ENCODE peak calls at places on chromosomes 6 and 20, in eight cellular contexts. V, Y, S, H, P, M, C and O are unnamed samples.

GRCh38 chr6:68572525-68572924 is 62.6 kb upstream of the ADGRB3 start:
- DNase-seq in V (no peak), Y (peak), S (peak), H (peak), P (no peak), M (peak), C (peak), O (no peak)

GRCh38 chr6:139028242-139028657 is 295 bp upstream of the ABRACL start:
- DNase-seq in V (no peak), Y (no peak), S (peak), H (no peak), P (no peak), M (peak), C (no peak), O (no peak)

GRCh38 chr6:123189805-123190204 is 193.8 kb downstream of the CLVS2 start:
- DNase-seq in V (no peak), Y (no peak), S (no peak), H (no peak), P (no peak), M (no peak), C (no peak), O (no peak)

GRCh38 chr6:157764346-157765068 is 58.5 kb upstream of the SNX9 start:
- DNase-seq in V (peak), Y (peak), S (peak), H (peak), P (peak), M (peak), C (peak), O (peak)

GRCh38 chr20:35615667-35616464 is at the start of gene SPAG4:
- DNase-seq in V (peak), Y (peak), S (no peak), H (peak), P (peak), M (no peak), C (peak), O (no peak)

GRCh38 chr6:97133071-97133470 is 149.9 kb downstream of the MMS22L start:
- DNase-seq in V (no peak), Y (peak), S (no peak), H (no peak), P (no peak), M (no peak), C (peak), O (no peak)

GRCh38 chr6:45310118-45310788 is 17.9 kb upstream of the RUNX2 start:
- DNase-seq in V (no peak), Y (no peak), S (no peak), H (no peak), P (no peak), M (no peak), C (no peak), O (no peak)

GRCh38 chr6:163648868-163649267 is 234.3 kb downstream of the QKI start:
- DNase-seq in V (no peak), Y (no peak), S (no peak), H (no peak), P (no peak), M (no peak), C (no peak), O (no peak)

GRCh38 chr20:58550661-58551060 is 35.5 kb upstream of the APCDD1L start:
- DNase-seq in V (no peak), Y (peak), S (no peak), H (peak), P (no peak), M (no peak), C (no peak), O (peak)

GRCh38 chr6:121522771-121523386 is 87.4 kb downstream of the GJA1 start:
- DNase-seq in V (no peak), Y (peak), S (no peak), H (no peak), P (no peak), M (no peak), C (no peak), O (no peak)

GRCh38 chr20:10002871-10003270 is 31.9 kb upstream of the ANKEF1 start:
- DNase-seq in V (no peak), Y (no peak), S (no peak), H (no peak), P (no peak), M (no peak), C (no peak), O (no peak)

GRCh38 chr6:18226451-18226850 is 37.9 kb downstream of the DEK start:
- DNase-seq in V (no peak), Y (peak), S (no peak), H (peak), P (no peak), M (no peak), C (no peak), O (peak)

GRCh38 chr20:35984382-35984781 is 16.0 kb downstream of the CNBD2 start:
- DNase-seq in V (no peak), Y (no peak), S (no peak), H (no peak), P (no peak), M (no peak), C (no peak), O (no peak)

DNA sequence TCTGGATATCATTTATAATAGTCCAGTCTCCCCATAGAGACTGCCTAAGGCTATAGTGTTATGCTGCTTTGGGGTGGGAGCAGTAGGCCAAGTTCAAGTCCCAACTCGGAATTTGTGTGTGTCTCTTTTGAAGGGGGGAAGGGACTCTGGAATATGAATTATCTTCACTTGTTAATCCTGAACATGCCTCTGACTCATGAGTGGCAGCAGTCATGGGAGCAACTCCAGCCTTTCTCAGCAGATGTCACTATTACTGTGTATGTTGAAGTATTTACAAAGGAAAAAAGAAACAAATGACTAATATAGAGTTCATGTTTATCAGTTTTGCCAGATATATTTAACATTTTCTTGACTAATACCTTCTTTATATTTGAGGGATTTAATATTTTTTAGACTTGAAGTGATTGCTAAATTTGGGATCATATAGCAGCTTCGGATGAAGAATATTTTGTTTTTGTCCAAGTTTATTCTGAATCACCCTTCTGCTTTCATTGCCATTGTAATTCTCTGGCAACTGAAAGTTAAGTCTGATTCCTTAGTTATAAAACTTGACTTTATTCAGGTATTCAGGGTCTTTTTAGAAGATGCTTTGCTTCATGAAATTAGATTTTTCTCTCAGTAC is 23.4 kb downstream of the FAM217A start:
- DNase-seq in V (peak), Y (peak), S (no peak), H (peak), P (no peak), M (no peak), C (no peak), O (peak)
- TF ChIP-seq CTCF in V (no peak), Y (peak), S (peak), H (peak), P (peak), M (peak), C (peak), O (peak)

GRCh38 chr20:3408251-3408637 is 775 bp upstream of the DNAAF9 start:
- DNase-seq in V (no peak), Y (no peak), S (no peak), H (no peak), P (no peak), M (no peak), C (no peak), O (no peak)

GRCh38 chr20:3407426-3408250 is at the start of gene DNAAF9:
- DNase-seq in V (peak), Y (peak), S (peak), H (peak), P (peak), M (no peak), C (peak), O (no peak)

GRCh38 chr20:3405696-3406358 is 1.6 kb downstream of the DNAAF9 start:
- DNase-seq in V (no peak), Y (no peak), S (no peak), H (no peak), P (no peak), M (no peak), C (no peak), O (no peak)

GRCh38 chr20:3405139-3405538 is 2.3 kb downstream of the DNAAF9 start:
- DNase-seq in V (no peak), Y (no peak), S (no peak), H (no peak), P (no peak), M (no peak), C (peak), O (no peak)

GRCh38 chr20:3406481-3407425 is 716 bp downstream of the DNAAF9 start:
- DNase-seq in V (peak), Y (peak), S (peak), H (no peak), P (peak), M (no peak), C (peak), O (peak)
- H3K4me3 ChIP-seq in V (peak), Y (peak), S (peak), H (peak), P (peak), M (peak), C (peak), O (peak)

GRCh38 chr6:135633573-135633972 is 136.0 kb upstream of the AHI1 start:
- DNase-seq in V (no peak), Y (no peak), S (no peak), H (no peak), P (no peak), M (no peak), C (no peak), O (no peak)

GRCh38 chr6:135640048-135640447 is 142.5 kb upstream of the AHI1 start:
- DNase-seq in V (no peak), Y (no peak), S (no peak), H (no peak), P (no peak), M (no peak), C (no peak), O (no peak)

GRCh38 chr6:135640449-135641111 is 143.0 kb upstream of the AHI1 start:
- DNase-seq in V (no peak), Y (peak), S (no peak), H (no peak), P (no peak), M (no peak), C (no peak), O (no peak)

GRCh38 chr6:135638108-135638507 is 140.6 kb upstream of the AHI1 start:
- DNase-seq in V (no peak), Y (no peak), S (no peak), H (no peak), P (no peak), M (no peak), C (no peak), O (no peak)

DNA sequence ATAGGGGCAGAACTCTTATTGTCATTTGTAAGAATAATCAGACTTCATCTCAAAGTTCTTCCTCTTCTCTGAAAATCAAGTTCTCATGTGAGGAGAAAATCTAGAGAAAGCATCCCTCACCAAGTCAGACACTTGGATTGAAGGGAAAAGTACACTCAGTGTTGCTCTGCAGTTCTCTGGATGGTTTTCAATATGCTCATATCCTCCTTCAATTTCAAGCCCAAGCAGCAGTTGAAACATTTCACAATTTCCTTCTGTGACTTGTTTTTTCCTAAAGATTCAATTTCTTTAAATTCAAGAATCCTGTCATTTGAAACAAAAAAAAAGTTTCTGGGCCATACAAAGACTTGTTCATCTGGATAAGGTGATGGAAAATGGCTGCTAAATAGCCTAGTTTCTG is 140.2 kb upstream of the AHI1 start:
- DNase-seq in V (no peak), Y (peak), S (no peak), H (no peak), P (no peak), M (no peak), C (no peak), O (no peak)
- TF ChIP-seq CTCF in V (no peak), Y (no peak), S (no peak), H (no peak), P (no peak), M (no peak), C (no peak), O (no peak)

GRCh38 chr20:3614509-3614908 is 48.7 kb downstream of the GFRA4 start:
- DNase-seq in V (no peak), Y (no peak), S (no peak), H (no peak), P (no peak), M (no peak), C (no peak), O (no peak)
- H3K4me3 ChIP-seq in V (no peak), Y (no peak), S (no peak), H (no peak), P (no peak), M (no peak), C (no peak), O (no peak)

DNA sequence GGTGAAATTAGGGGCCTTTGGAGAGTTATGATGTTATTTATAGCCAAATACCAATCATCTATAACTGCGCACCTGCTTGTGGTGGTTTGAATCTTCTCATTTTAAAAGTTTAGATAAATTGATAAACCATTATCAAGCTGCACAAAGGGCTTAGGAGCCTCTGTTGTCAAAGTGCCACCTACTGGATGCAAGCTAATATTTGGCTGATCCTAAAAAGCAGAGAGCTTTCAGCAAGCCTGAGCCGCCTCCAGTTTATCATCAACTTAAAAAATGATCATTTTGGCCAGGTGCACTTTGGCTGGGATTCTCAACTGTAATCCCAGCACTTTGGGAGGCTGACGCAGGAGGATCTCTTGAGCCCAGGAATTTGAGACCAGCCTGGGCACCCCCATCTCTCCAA is 58.5 kb upstream of the ATXN1 start:
- DNase-seq in V (no peak), Y (peak), S (peak), H (no peak), P (no peak), M (no peak), C (no peak), O (no peak)
- TF ChIP-seq CTCF in V (no peak), Y (peak), S (peak), H (peak), P (peak), M (peak), C (peak), O (peak)

DNA sequence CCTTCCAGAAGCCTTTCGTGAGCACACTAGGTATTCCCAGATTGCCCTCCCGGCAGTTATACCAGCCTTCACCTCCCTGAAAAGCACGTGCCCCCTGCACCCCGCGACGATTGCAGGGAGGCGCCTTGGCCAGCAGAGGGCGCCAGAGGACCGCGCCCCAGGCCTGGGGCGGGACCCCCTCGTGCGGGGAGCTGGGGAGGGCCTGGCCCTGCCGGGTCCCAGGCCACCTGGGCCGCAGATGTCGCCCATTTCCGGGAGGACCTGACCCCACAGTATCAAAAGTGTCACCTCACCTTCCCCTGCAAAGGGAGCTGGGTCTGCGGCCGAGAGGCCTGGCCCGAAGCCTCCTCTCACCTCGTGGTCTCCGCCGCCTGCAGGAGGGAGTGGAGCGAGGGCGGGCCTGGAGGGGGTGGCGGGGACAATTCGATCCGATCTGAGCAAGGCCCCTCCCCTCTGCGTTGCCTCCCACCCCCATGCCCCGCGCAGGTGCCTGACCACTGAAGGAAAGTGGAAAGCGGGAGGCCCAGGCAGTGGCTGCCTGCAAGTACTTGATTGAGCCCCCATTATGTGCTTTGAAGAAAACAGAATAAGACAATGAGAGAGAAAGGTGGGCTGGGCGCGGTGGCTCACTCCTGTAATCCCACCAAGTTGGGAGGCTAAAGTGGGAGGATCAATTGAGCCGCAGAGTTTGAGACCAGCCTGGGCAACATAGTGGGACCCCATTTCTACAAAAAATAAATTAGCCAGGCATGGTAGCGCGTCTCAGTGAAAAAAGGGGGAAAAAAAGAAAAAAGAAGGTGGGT is 3.5 kb upstream of the SNAI1 start:
- DNase-seq in V (no peak), Y (peak), S (peak), H (no peak), P (peak), M (no peak), C (peak), O (no peak)
- H3K4me3 ChIP-seq in V (peak), Y (peak), S (peak), H (peak), P (no peak), M (peak), C (peak), O (peak)

DNA sequence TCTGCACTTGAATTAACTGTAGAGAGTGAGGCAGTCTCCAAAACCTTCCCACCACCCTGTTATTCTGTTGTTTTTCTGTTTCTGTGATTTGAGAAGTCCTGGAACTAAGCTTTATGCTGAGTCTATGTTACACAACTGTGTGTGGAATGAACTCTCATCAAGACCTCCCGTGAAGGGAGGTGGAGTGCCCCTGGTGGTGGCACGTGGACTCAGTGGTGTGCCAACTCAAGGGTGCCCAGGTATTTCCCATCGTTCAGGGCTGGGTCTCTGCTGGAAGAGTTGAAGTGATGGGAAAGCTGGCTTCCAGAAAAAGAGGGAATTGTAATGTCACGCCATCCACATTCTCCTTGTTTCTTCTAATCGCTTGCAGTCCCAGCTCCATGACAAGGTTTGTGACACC is 374.2 kb downstream of the SMOC2 start:
- DNase-seq in V (no peak), Y (no peak), S (peak), H (no peak), P (no peak), M (no peak), C (no peak), O (no peak)
- TF ChIP-seq CTCF in V (no peak), Y (peak), S (peak), H (no peak), P (no peak), M (peak), C (peak), O (no peak)